ENCODE peak calls at places on chromosomes 13 and 19, in nine cellular contexts. H is breast epithelium, A is endothelial cell of umbilical vein, X is stomach, Q is transverse colon, Y is sigmoid colon, W is HepG2, F is HCT116, T is esophagus muscularis mucosa. O is an unnamed sample.

GRCh38 chr19:36152886-36153525 is 759 bp upstream of the COX7A1 start:
- DNase-seq in Y (no peak), W (no peak), Q (no peak), X (no peak), F (no peak), A (no peak), H (no peak), T (no peak), O (no peak)

GRCh38 chr19:4650159-4650558 is 10.8 kb downstream of the TNFAIP8L1 start:
- DNase-seq in T (no peak), Q (no peak), A (no peak), Y (no peak), W (no peak), H (no peak), F (no peak), X (no peak), O (no peak)

GRCh38 chr19:18317998-18318800 is 4.7 kb downstream of the LSM4 start:
- DNase-seq in T (no peak), H (no peak), A (peak; percentile 71), Y (no peak), F (no peak), W (peak; percentile 54), Q (peak; percentile 49), X (peak; percentile 60), O (no peak)

GRCh38 chr13:23488442-23488841 is 54.9 kb upstream of the SACS start:
- DNase-seq in Y (no peak), T (no peak), F (no peak), H (peak; percentile 56), X (no peak), W (peak; percentile 46), Q (no peak), A (peak; percentile 16), O (peak; percentile 30)

GRCh38 chr19:16074488-16075365 is 1.6 kb upstream of the TPM4 start:
- DNase-seq in W (no peak), X (no peak), Q (peak; percentile 8), A (no peak), H (peak; percentile 32), Y (peak; percentile 69), F (no peak), T (no peak), O (no peak)

GRCh38 chr13:78875792-78876580 is 217.0 kb upstream of the OBI1 start:
- DNase-seq in X (no peak), T (no peak), Y (no peak), A (no peak), F (no peak), W (no peak), Q (no peak), H (no peak), O (no peak)

GRCh38 chr19:30562981-30563380 is 190.8 kb downstream of the ZNF536 start:
- DNase-seq in H (no peak), F (no peak), X (no peak), Y (no peak), A (no peak), W (no peak), T (no peak), Q (no peak), O (no peak)

GRCh38 chr19:33205110-33205509 is 11.0 kb downstream of the LRP3 start:
- DNase-seq in Y (no peak), X (no peak), T (no peak), F (no peak), H (no peak), W (no peak), A (no peak), Q (no peak), O (no peak)

GRCh38 chr19:15672580-15673175 is at the start of gene CYP4F12:
- DNase-seq in F (peak; percentile 49), W (peak; percentile 76), X (peak; percentile 84), T (peak; percentile 94), Q (peak; percentile 96), H (peak; percentile 46), A (no peak), Y (peak; percentile 97), O (peak; percentile 61)

GRCh38 chr13:90502762-90503161 is 844.7 kb upstream of the MIR17HG start:
- DNase-seq in T (no peak), Q (no peak), F (no peak), Y (no peak), H (no peak), W (no peak), X (no peak), A (no peak), O (no peak)

GRCh38 chr13:40694426-40694825 is 28.0 kb upstream of the FOXO1 start:
- DNase-seq in F (no peak), Q (no peak), W (no peak), T (peak; percentile 66), X (no peak), Y (no peak), A (no peak), H (no peak), O (no peak)

GRCh38 chr13:98313938-98314292 is 136.8 kb upstream of the RNF113B start:
- DNase-seq in Y (no peak), X (peak; percentile 44), H (no peak), Q (no peak), T (no peak), W (no peak), F (no peak), A (no peak), O (no peak)

GRCh38 chr19:56069642-56070041 is 51.5 kb downstream of the ZNF787 start:
- DNase-seq in X (no peak), Y (no peak), H (no peak), F (no peak), Q (no peak), T (no peak), W (no peak), A (no peak), O (no peak)

GRCh38 chr19:56071151-56071550 is 49.9 kb downstream of the ZNF787 start:
- DNase-seq in T (no peak), X (no peak), A (no peak), W (peak; percentile 39), Y (no peak), F (peak; percentile 15), H (no peak), Q (no peak), O (no peak)

GRCh38 chr19:56066152-56067023 is 54.7 kb downstream of the ZNF787 start:
- DNase-seq in F (peak; percentile 44), X (peak; percentile 74), H (peak; percentile 33), T (no peak), A (peak; percentile 54), Y (peak; percentile 73), Q (peak; percentile 71), W (peak; percentile 39), O (peak; percentile 44)
- TF ChIP-seq POLR2A in F (no peak), X (no peak), H (no peak), T (no peak), A (no peak), Y (no peak), Q (no peak), W (no peak), O (no peak)

DNA sequence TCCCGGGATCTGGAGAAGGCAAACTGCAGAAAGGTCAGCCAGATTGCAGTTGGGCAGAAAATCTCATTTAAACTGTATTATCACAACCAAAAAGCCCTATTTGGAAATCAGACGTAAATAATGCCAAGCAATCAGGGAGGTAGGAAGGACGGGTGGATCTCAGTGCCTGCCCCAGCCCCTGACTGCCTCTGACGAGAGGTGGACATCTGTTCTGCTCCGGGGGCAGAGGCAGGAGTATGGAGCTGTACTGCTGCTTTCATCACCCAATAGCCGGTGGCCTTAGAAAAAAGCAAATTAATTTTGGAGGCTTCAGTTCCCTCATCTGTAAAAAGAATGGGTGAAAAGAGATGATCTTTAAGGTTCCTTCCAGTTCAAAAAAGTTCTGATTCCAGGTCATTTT is 43.6 kb upstream of the WASF3 start:
- DNase-seq in A (no peak), X (no peak), H (no peak), F (no peak), W (no peak), Q (no peak), T (no peak), Y (no peak), O (no peak)
- TF ChIP-seq POLR2AphosphoS5 in A (no peak), X (no peak), H (no peak), F (no peak), W (no peak), Q (no peak), T (no peak), Y (no peak), O (no peak)

GRCh38 chr19:47430041-47430802 is 10.9 kb upstream of the MEIS3 start:
- DNase-seq in H (no peak), A (peak; percentile 42), W (no peak), Q (peak; percentile 64), F (no peak), X (peak; percentile 53), T (no peak), Y (no peak), O (peak; percentile 32)
- H3K4me3 ChIP-seq in H (peak overlapping the region; percentile 56), A (no peak overlapping the region), W (no peak overlapping the region), Q (no peak overlapping the region), F (no peak overlapping the region), X (peak overlapping the region; percentile 27), T (peak overlapping the region; percentile 33), Y (peak overlapping the region; percentile 13), O (peak overlapping the region; percentile 2)

GRCh38 chr13:30135351-30135750 is 172.0 kb downstream of the KATNAL1 start:
- DNase-seq in Y (no peak), F (no peak), W (no peak), Q (no peak), H (no peak), T (no peak), X (no peak), A (no peak), O (no peak)

GRCh38 chr13:30133976-30134375 is 173.4 kb downstream of the KATNAL1 start:
- DNase-seq in X (no peak), Q (no peak), W (no peak), Y (no peak), F (no peak), H (no peak), T (no peak), A (no peak), O (no peak)

GRCh38 chr13:30134578-30134977 is 172.8 kb downstream of the KATNAL1 start:
- DNase-seq in W (no peak), Q (no peak), F (no peak), A (no peak), Y (no peak), X (no peak), H (no peak), T (no peak), O (no peak)

GRCh38 chr13:30133554-30133912 is 173.8 kb downstream of the KATNAL1 start:
- DNase-seq in A (no peak), H (no peak), Y (no peak), X (peak; percentile 88), W (no peak), T (no peak), Q (peak; percentile 79), F (no peak), O (no peak)

DNA sequence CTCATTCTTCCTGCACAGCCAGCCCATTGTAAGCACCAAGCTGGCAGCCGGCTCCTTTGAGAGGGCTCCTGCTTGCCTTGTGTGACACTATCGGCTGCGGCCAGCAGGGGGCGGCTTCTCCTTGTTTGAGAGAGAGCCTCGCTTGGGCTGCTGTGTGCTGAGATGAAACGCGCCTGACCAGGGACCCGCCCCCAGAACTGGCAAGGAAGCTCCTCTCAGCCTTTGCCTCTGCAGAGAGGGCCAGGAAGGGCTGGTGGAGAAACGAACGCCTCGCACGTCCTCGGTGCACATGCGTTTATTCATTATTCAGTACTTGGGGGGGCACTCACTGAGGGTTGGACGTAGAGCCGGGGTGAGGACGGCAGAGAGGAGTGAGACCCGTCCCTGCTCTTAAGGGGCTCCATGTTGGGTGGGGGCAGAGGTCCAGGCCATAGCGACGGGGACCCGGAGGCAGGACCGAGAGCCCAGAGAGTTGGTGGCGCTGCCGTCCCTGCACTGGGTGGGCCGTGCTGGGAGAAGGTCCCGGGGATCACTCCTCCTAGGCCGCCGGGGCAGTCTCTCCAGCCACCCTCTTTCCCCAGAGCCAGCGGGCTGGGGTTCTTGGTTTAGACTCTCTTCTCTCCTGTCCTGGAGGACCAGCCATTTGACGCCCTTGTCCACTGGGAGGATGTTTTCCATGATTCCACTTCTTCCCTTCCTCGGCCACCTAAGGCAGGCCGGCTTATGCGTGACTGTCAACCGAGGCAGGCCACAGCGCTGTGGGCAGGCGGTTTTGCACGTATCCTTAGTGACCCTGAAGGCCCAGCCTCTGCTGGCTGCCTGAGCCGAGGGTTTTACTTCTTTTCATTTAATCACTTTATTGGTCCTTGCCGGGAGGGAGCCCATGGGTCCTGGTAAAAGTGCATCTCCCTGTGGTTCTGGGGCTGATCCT is 174.5 kb downstream of the KATNAL1 start:
- DNase-seq in A (peak; percentile 89), Y (peak; percentile 99), X (peak; percentile 99), H (peak; percentile 96), F (peak; percentile 78), W (peak; percentile 80), T (peak; percentile 99), Q (peak; percentile 99), O (peak; percentile 97)
- TF ChIP-seq POLR2A in A (no peak), Y (no peak), X (no peak), H (no peak), F (no peak), W (no peak), T (no peak), Q (no peak), O (no peak)